ENCODE peak calls at places on chromosome 6, in four cellular contexts. H is SK-N-SH, G is RWPE1, O is pancreas. B is an unnamed sample.

GRCh38 chr6:148379966-148380653 is 37.5 kb downstream of the SASH1 start:
- DNase-seq in O (no peak), H (no peak), G (no peak), B (no peak)

GRCh38 chr6:145372671-145373123 is 362.6 kb downstream of the EPM2A start:
- DNase-seq in O (no peak), G (no peak), H (no peak), B (no peak)

GRCh38 chr6:156262014-156262413 is 515.2 kb upstream of the ARID1B start:
- DNase-seq in G (no peak), H (peak), O (no peak), B (no peak)

GRCh38 chr6:39083111-39083702 is 31.8 kb downstream of the SAYSD1 start:
- DNase-seq in O (no peak), H (no peak), G (no peak), B (no peak)

GRCh38 chr6:122184260-122184934 is 215.1 kb upstream of the HSF2 start:
- DNase-seq in O (no peak), G (peak), H (peak), B (peak)

GRCh38 chr6:101396552-101397173 is 3.2 kb downstream of the GRIK2 start:
- DNase-seq in H (no peak), G (peak), O (peak), B (peak)

GRCh38 chr6:150881911-150882481 is 16.5 kb downstream of the MTHFD1L start:
- DNase-seq in O (no peak), G (peak), H (peak), B (peak)

GRCh38 chr6:6004147-6004995 is 2.4 kb downstream of the NRN1 start:
- DNase-seq in O (no peak), G (no peak), H (peak), B (no peak)

GRCh38 chr6:39377530-39377929 is 55.0 kb upstream of the KCNK16 start:
- DNase-seq in O (peak), G (peak), H (peak), B (peak)

GRCh38 chr6:82917346-82918064 is 148.1 kb downstream of the UBE3D start:
- DNase-seq in O (no peak), H (no peak), G (no peak), B (no peak)

GRCh38 chr6:82551831-82552230 is 188.2 kb downstream of the TPBG start:
- DNase-seq in G (no peak), O (no peak), H (no peak), B (no peak)

DNA sequence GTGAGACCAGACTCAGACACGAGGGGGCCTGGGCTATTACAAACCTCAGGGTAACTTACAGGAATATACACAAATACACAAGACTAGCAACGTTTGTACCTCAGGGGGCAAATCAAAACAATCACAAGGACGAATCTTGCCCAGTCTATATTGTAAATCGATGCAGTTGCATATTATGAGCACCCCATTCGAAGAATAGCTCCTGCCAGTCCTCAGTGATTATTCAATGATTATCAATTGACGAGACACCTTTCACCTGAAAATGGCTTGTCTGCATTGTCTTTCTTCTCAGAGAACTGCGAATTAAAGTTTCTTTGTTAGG is 24.6 kb upstream of the MAP3K7 start:
- DNase-seq in H (no peak), O (no peak), G (no peak), B (no peak)
- TF ChIP-seq CTCF in H (no peak), O (no peak), G (no peak), B (no peak)

GRCh38 chr6:71324179-71324791 is 35.7 kb downstream of the OGFRL1 start:
- DNase-seq in G (no peak), O (no peak), H (no peak), B (no peak)
- TF ChIP-seq CTCF in G (no peak), O (no peak), H (no peak), B (no peak)

GRCh38 chr6:29685718-29686326 is 4.9 kb upstream of the ZFP57 start:
- DNase-seq in O (no peak), H (no peak), G (no peak), B (no peak)
- TF ChIP-seq CTCF in O (no peak), H (peak), G (no peak), B (no peak)

GRCh38 chr6:84728602-84729001 is 35.8 kb downstream of the TBX18 start:
- DNase-seq in H (peak), O (no peak), G (peak), B (no peak)
- TF ChIP-seq CTCF in H (peak), O (no peak), G (peak), B (peak)

DNA sequence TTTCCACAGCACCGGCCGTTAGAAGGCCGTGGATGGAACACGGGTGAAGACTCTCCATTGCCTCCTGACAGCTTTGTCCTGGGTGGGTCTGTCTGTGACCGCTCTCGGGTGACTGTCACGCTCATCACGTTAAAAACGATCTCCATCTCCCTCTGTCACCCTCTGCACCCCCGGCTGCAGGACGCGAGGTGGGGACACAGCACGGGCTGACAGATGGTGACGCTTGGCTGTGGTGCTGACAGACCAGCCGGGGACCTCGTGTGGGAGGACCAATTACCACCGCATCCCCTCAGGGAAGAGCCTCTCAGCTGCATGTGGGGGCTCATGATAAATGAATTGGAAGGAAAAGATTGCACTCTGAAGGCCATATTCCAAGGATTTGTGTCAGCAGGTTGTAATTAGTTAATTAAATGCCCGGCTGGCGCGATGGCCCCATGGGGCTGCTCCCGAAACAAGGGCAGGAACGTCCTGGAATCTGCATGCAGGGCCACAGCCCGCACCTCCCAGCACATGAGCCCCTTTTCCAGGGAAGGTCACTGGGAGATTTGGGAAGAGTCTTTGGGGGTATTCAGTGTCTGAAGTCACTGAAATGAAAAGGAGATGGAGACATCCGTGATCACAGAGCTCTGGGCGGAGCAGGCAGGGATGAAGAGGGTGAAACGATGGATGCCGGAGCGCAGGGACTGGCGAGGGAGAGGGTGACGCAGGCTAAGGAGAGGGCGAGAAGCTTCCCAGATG is 87.0 kb downstream of the ERMARD start:
- DNase-seq in H (peak), G (no peak), O (no peak), B (no peak)
- TF ChIP-seq CTCF in H (no peak), G (no peak), O (no peak), B (no peak)

DNA sequence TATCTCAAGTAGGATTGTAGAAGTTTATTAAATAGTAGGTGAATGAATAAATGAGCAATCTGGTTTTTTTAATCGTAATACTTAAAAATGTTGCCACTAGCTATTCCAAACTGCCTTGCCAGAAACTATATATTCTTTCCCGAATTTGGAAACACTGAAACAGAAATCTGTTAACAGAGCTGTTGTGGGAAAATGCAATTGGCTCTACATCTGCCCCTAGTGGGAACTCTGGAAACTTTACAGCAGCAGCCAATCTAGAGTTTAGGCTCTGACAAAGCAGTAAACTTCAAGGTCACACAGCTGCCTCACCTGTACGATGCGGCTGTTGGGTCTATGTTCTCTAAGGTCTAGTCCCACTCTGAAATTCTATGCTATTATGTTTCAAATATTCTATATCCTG is 41.7 kb downstream of the SYNE1 start:
- DNase-seq in G (no peak), H (no peak), O (no peak), B (no peak)
- TF ChIP-seq CTCF in G (peak), H (peak), O (no peak), B (peak)

GRCh38 chr6:169411722-169412121 is 158.1 kb upstream of the THBS2 start:
- DNase-seq in H (no peak), G (no peak), O (no peak), B (no peak)
- TF ChIP-seq CTCF in H (no peak), G (no peak), O (no peak), B (no peak)

B was measured in AG09319.